ENCODE peak calls at places on chromosomes 2 and 18, in seven cellular contexts. One of them, this sample, is unnamed.
A peak's percentile ranks its signal among the peaks of the same experiment; 100 is the strongest.

GRCh38 chr2:70518557-70518956 is 35.1 kb downstream of the TGFA start:
- DNase-seq in heart left ventricle: no peak
- DNase-seq in RKO: no peak
- DNase-seq in naive B cell: no peak
- DNase-seq in MV-4-11: no peak
- DNase-seq in activated T-cell treated with anti-CD3 and anti-CD28 coated beads, Interleukin-2, amount 50 U/mL, for 72 hours: no peak
- DNase-seq in nucleus accumbens: no peak
- DNase-seq in this sample: no peak

GRCh38 chr18:3114456-3114855 is 101.5 kb upstream of the LPIN2 start:
- DNase-seq in nucleus accumbens: no peak
- DNase-seq in activated T-cell treated with anti-CD3 and anti-CD28 coated beads, Interleukin-2, amount 50 U/mL, for 72 hours: no peak
- DNase-seq in naive B cell: no peak
- DNase-seq in RKO: no peak
- DNase-seq in heart left ventricle: no peak
- DNase-seq in MV-4-11: no peak
- DNase-seq in this sample: no peak

GRCh38 chr18:79523738-79524180 is 128.0 kb downstream of the NFATC1 start:
- DNase-seq in heart left ventricle: no peak
- DNase-seq in RKO: no peak
- DNase-seq in naive B cell: peak; percentile 89
- DNase-seq in activated T-cell treated with anti-CD3 and anti-CD28 coated beads, Interleukin-2, amount 50 U/mL, for 72 hours: peak; percentile 83
- DNase-seq in MV-4-11: peak; percentile 83
- DNase-seq in nucleus accumbens: no peak
- DNase-seq in this sample: no peak

GRCh38 chr2:133004623-133005022 is 334.6 kb upstream of the LYPD1 start:
- DNase-seq in activated T-cell treated with anti-CD3 and anti-CD28 coated beads, Interleukin-2, amount 50 U/mL, for 72 hours: no peak
- DNase-seq in nucleus accumbens: no peak
- DNase-seq in MV-4-11: no peak
- DNase-seq in heart left ventricle: no peak
- DNase-seq in naive B cell: no peak
- DNase-seq in RKO: no peak
- DNase-seq in this sample: no peak

GRCh38 chr18:22441638-22442037 is 23.9 kb upstream of the CTAGE1 start:
- DNase-seq in activated T-cell treated with anti-CD3 and anti-CD28 coated beads, Interleukin-2, amount 50 U/mL, for 72 hours: no peak
- DNase-seq in nucleus accumbens: no peak
- DNase-seq in naive B cell: no peak
- DNase-seq in MV-4-11: no peak
- DNase-seq in RKO: no peak
- DNase-seq in heart left ventricle: no peak
- DNase-seq in this sample: no peak

GRCh38 chr2:106095478-106096392 is 98.4 kb downstream of the UXS1 start:
- DNase-seq in nucleus accumbens: no peak
- DNase-seq in MV-4-11: no peak
- DNase-seq in RKO: no peak
- DNase-seq in heart left ventricle: no peak
- DNase-seq in activated T-cell treated with anti-CD3 and anti-CD28 coated beads, Interleukin-2, amount 50 U/mL, for 72 hours: peak; percentile 77
- DNase-seq in naive B cell: peak; percentile 74
- DNase-seq in this sample: no peak

GRCh38 chr2:217868911-217869334 is 133.9 kb downstream of the TNS1 start:
- DNase-seq in naive B cell: no peak
- DNase-seq in heart left ventricle: no peak
- DNase-seq in activated T-cell treated with anti-CD3 and anti-CD28 coated beads, Interleukin-2, amount 50 U/mL, for 72 hours: no peak
- DNase-seq in nucleus accumbens: no peak
- DNase-seq in RKO: no peak
- DNase-seq in MV-4-11: no peak
- DNase-seq in this sample: no peak

GRCh38 chr2:6921321-6921922 is 4.2 kb downstream of the RNF144A start:
- DNase-seq in naive B cell: no peak
- DNase-seq in nucleus accumbens: no peak
- DNase-seq in activated T-cell treated with anti-CD3 and anti-CD28 coated beads, Interleukin-2, amount 50 U/mL, for 72 hours: no peak
- DNase-seq in RKO: no peak
- DNase-seq in heart left ventricle: no peak
- DNase-seq in MV-4-11: no peak
- DNase-seq in this sample: no peak

GRCh38 chr2:119681196-119681867 is 2.3 kb downstream of the TMEM177 start:
- DNase-seq in MV-4-11: no peak
- DNase-seq in heart left ventricle: no peak
- DNase-seq in activated T-cell treated with anti-CD3 and anti-CD28 coated beads, Interleukin-2, amount 50 U/mL, for 72 hours: no peak
- DNase-seq in nucleus accumbens: no peak
- DNase-seq in RKO: no peak
- DNase-seq in naive B cell: no peak
- DNase-seq in this sample: no peak

GRCh38 chr18:70374154-70374553 is 85.3 kb downstream of the SOCS6 start:
- DNase-seq in activated T-cell treated with anti-CD3 and anti-CD28 coated beads, Interleukin-2, amount 50 U/mL, for 72 hours: no peak
- DNase-seq in heart left ventricle: no peak
- DNase-seq in MV-4-11: no peak
- DNase-seq in nucleus accumbens: no peak
- DNase-seq in naive B cell: no peak
- DNase-seq in RKO: no peak
- DNase-seq in this sample: no peak

GRCh38 chr2:181036848-181037603 is 56.6 kb downstream of the UBE2E3 start:
- DNase-seq in naive B cell: no peak
- DNase-seq in nucleus accumbens: no peak
- DNase-seq in heart left ventricle: no peak
- DNase-seq in activated T-cell treated with anti-CD3 and anti-CD28 coated beads, Interleukin-2, amount 50 U/mL, for 72 hours: peak; percentile 16
- DNase-seq in RKO: peak; percentile 74
- DNase-seq in MV-4-11: no peak
- DNase-seq in this sample: no peak

GRCh38 chr18:45940724-45941123 is 26.4 kb downstream of the EPG5 start:
- DNase-seq in naive B cell: no peak
- DNase-seq in RKO: no peak
- DNase-seq in nucleus accumbens: no peak
- DNase-seq in heart left ventricle: no peak
- DNase-seq in activated T-cell treated with anti-CD3 and anti-CD28 coated beads, Interleukin-2, amount 50 U/mL, for 72 hours: no peak
- DNase-seq in MV-4-11: no peak
- DNase-seq in this sample: no peak

GRCh38 chr2:85750509-85751299 is 3.1 kb upstream of the ATOH8 start:
- DNase-seq in activated T-cell treated with anti-CD3 and anti-CD28 coated beads, Interleukin-2, amount 50 U/mL, for 72 hours: peak; percentile 66
- DNase-seq in RKO: peak; percentile 45
- DNase-seq in MV-4-11: peak; percentile 84
- DNase-seq in naive B cell: peak; percentile 42
- DNase-seq in nucleus accumbens: peak; percentile 51
- DNase-seq in heart left ventricle: peak; percentile 76
- DNase-seq in this sample: peak; percentile 30

GRCh38 chr2:31227711-31228125 is 6.2 kb upstream of the EHD3 start:
- DNase-seq in nucleus accumbens: no peak
- DNase-seq in RKO: no peak
- DNase-seq in activated T-cell treated with anti-CD3 and anti-CD28 coated beads, Interleukin-2, amount 50 U/mL, for 72 hours: no peak
- DNase-seq in MV-4-11: no peak
- DNase-seq in heart left ventricle: no peak
- DNase-seq in naive B cell: no peak
- DNase-seq in this sample: no peak

GRCh38 chr2:224646242-224646846 is 61.2 kb upstream of the CUL3 start:
- DNase-seq in heart left ventricle: no peak
- DNase-seq in MV-4-11: peak; percentile 45
- DNase-seq in nucleus accumbens: no peak
- DNase-seq in naive B cell: peak; percentile 42
- DNase-seq in RKO: peak; percentile 35
- DNase-seq in activated T-cell treated with anti-CD3 and anti-CD28 coated beads, Interleukin-2, amount 50 U/mL, for 72 hours: peak; percentile 15
- DNase-seq in this sample: no peak

GRCh38 chr2:71082402-71083252 is 14.2 kb downstream of the NAGK start:
- DNase-seq in MV-4-11: peak; percentile 85
- DNase-seq in activated T-cell treated with anti-CD3 and anti-CD28 coated beads, Interleukin-2, amount 50 U/mL, for 72 hours: peak; percentile 76
- DNase-seq in RKO: no peak
- DNase-seq in heart left ventricle: no peak
- DNase-seq in naive B cell: no peak
- DNase-seq in nucleus accumbens: no peak
- DNase-seq in this sample: no peak

GRCh38 chr2:241855888-241856422 is 2.7 kb downstream of the PDCD1 start:
- DNase-seq in MV-4-11: no peak
- DNase-seq in activated T-cell treated with anti-CD3 and anti-CD28 coated beads, Interleukin-2, amount 50 U/mL, for 72 hours: no peak
- DNase-seq in naive B cell: no peak
- DNase-seq in RKO: no peak
- DNase-seq in nucleus accumbens: no peak
- DNase-seq in heart left ventricle: no peak
- DNase-seq in this sample: no peak

GRCh38 chr2:224031358-224031970 is 7.6 kb downstream of the SERPINE2 start:
- DNase-seq in heart left ventricle: no peak
- DNase-seq in naive B cell: no peak
- DNase-seq in activated T-cell treated with anti-CD3 and anti-CD28 coated beads, Interleukin-2, amount 50 U/mL, for 72 hours: no peak
- DNase-seq in nucleus accumbens: no peak
- DNase-seq in MV-4-11: no peak
- DNase-seq in RKO: no peak
- DNase-seq in this sample: no peak

GRCh38 chr2:105473011-105473410 is 74.2 kb upstream of the FHL2 start:
- DNase-seq in nucleus accumbens: no peak
- DNase-seq in heart left ventricle: no peak
- DNase-seq in naive B cell: no peak
- DNase-seq in activated T-cell treated with anti-CD3 and anti-CD28 coated beads, Interleukin-2, amount 50 U/mL, for 72 hours: no peak
- DNase-seq in MV-4-11: no peak
- DNase-seq in RKO: no peak
- DNase-seq in this sample: no peak

GRCh38 chr18:37537868-37538525 is 27.6 kb downstream of the CELF4 start:
- DNase-seq in RKO: peak; percentile 70
- DNase-seq in MV-4-11: peak; percentile 15
- DNase-seq in activated T-cell treated with anti-CD3 and anti-CD28 coated beads, Interleukin-2, amount 50 U/mL, for 72 hours: peak; percentile 57
- DNase-seq in nucleus accumbens: peak; percentile 14
- DNase-seq in heart left ventricle: peak; percentile 69
- DNase-seq in naive B cell: no peak
- DNase-seq in this sample: no peak

GRCh38 chr2:225788571-225788970 is 389.1 kb downstream of the NYAP2 start:
- DNase-seq in MV-4-11: no peak
- DNase-seq in heart left ventricle: no peak
- DNase-seq in naive B cell: no peak
- DNase-seq in activated T-cell treated with anti-CD3 and anti-CD28 coated beads, Interleukin-2, amount 50 U/mL, for 72 hours: no peak
- DNase-seq in RKO: no peak
- DNase-seq in nucleus accumbens: no peak
- DNase-seq in this sample: no peak

GRCh38 chr18:22932885-22933205 is 283 bp upstream of the RBBP8 start:
- DNase-seq in nucleus accumbens: no peak
- DNase-seq in naive B cell: no peak
- DNase-seq in heart left ventricle: no peak
- DNase-seq in MV-4-11: no peak
- DNase-seq in RKO: no peak
- DNase-seq in activated T-cell treated with anti-CD3 and anti-CD28 coated beads, Interleukin-2, amount 50 U/mL, for 72 hours: no peak
- DNase-seq in this sample: no peak

GRCh38 chr2:188291617-188292445 is at the start of gene GULP1:
- DNase-seq in MV-4-11: no peak
- DNase-seq in heart left ventricle: peak; percentile 75
- DNase-seq in RKO: peak; percentile 80
- DNase-seq in activated T-cell treated with anti-CD3 and anti-CD28 coated beads, Interleukin-2, amount 50 U/mL, for 72 hours: peak; percentile 1
- DNase-seq in naive B cell: no peak
- DNase-seq in nucleus accumbens: peak; percentile 37
- DNase-seq in this sample: no peak

GRCh38 chr18:34039194-34039593 is 185.5 kb downstream of the NOL4 start:
- DNase-seq in MV-4-11: no peak
- DNase-seq in activated T-cell treated with anti-CD3 and anti-CD28 coated beads, Interleukin-2, amount 50 U/mL, for 72 hours: no peak
- DNase-seq in RKO: no peak
- DNase-seq in naive B cell: no peak
- DNase-seq in heart left ventricle: no peak
- DNase-seq in nucleus accumbens: no peak
- DNase-seq in this sample: no peak

GRCh38 chr2:138239902-138240595 is 261.5 kb upstream of the SPOPL start:
- DNase-seq in heart left ventricle: no peak
- DNase-seq in RKO: no peak
- DNase-seq in MV-4-11: no peak
- DNase-seq in nucleus accumbens: no peak
- DNase-seq in naive B cell: no peak
- DNase-seq in activated T-cell treated with anti-CD3 and anti-CD28 coated beads, Interleukin-2, amount 50 U/mL, for 72 hours: no peak
- DNase-seq in this sample: no peak

GRCh38 chr2:200863655-200864205 is 728 bp downstream of the CLK1 start:
- DNase-seq in RKO: peak; percentile 35
- DNase-seq in naive B cell: no peak
- DNase-seq in MV-4-11: no peak
- DNase-seq in heart left ventricle: no peak
- DNase-seq in activated T-cell treated with anti-CD3 and anti-CD28 coated beads, Interleukin-2, amount 50 U/mL, for 72 hours: peak; percentile 31
- DNase-seq in nucleus accumbens: peak; percentile 41
- DNase-seq in this sample: no peak

GRCh38 chr2:43086451-43087221 is 139.8 kb downstream of the ZFP36L2 start:
- DNase-seq in activated T-cell treated with anti-CD3 and anti-CD28 coated beads, Interleukin-2, amount 50 U/mL, for 72 hours: no peak
- DNase-seq in heart left ventricle: peak; percentile 88
- DNase-seq in naive B cell: no peak
- DNase-seq in nucleus accumbens: no peak
- DNase-seq in MV-4-11: peak; percentile 53
- DNase-seq in RKO: peak; percentile 52
- DNase-seq in this sample: no peak

This sample was measured in esophagus squamous epithelium.